ENCODE peak calls at places on chromosomes 4 and X, in eight cellular contexts. L, E, S, Z, V, X, F and O are unnamed samples. For H3K4me1 and H3K27me3, the result is how much of the 10 kb centered on the place peaks cover.

GRCh38 chr4:150366487-150366999 is 215.4 kb upstream of the MAB21L2 start:
- DNase-seq in L (no peak), E (no peak), S (no peak), Z (no peak), V (no peak), X (no peak), F (no peak), O (no peak)

GRCh38 chrX:14398725-14399124 is 130.6 kb upstream of the GLRA2 start:
- DNase-seq in L (peak), E (peak), S (no peak), Z (peak), V (no peak), X (no peak), F (peak), O (no peak)

GRCh38 chr4:55396305-55397023 is 707 bp downstream of the TMEM165 start:
- DNase-seq in L (peak), E (peak), S (peak), Z (peak), V (peak), X (peak), F (peak), O (peak)

GRCh38 chrX:152170621-152171020 is 32.2 kb upstream of the MAGEA10 start:
- DNase-seq in L (no peak), E (no peak), S (no peak), Z (no peak), V (no peak), X (no peak), F (no peak), O (no peak)

GRCh38 chr4:1872918-1873269 is 1.7 kb downstream of the NSD2 start:
- DNase-seq in L (no peak), E (no peak), S (no peak), Z (no peak), V (no peak), X (no peak), F (no peak), O (no peak)

GRCh38 chr4:15100380-15100779 is 98.1 kb downstream of the CPEB2 start:
- DNase-seq in L (no peak), E (no peak), S (no peak), Z (no peak), V (no peak), X (no peak), F (no peak), O (no peak)

GRCh38 chrX:49877397-49878101 is 1.7 kb upstream of the USP27X start:
- DNase-seq in L (no peak), E (no peak), S (no peak), Z (no peak), V (peak), X (no peak), F (peak), O (no peak)

GRCh38 chr4:2689825-2690700 is 66.1 kb downstream of the TNIP2 start:
- DNase-seq in L (no peak), E (no peak), S (no peak), Z (no peak), V (no peak), X (no peak), F (no peak), O (peak)

GRCh38 chrX:31894152-31894551 is 822.3 kb upstream of the FTHL17 start:
- DNase-seq in L (no peak), E (no peak), S (no peak), Z (no peak), V (no peak), X (no peak), F (no peak), O (no peak)

GRCh38 chr4:46389301-46389761 is 597 bp downstream of the GABRA2 start:
- DNase-seq in L (peak), E (no peak), S (no peak), Z (no peak), V (no peak), X (no peak), F (peak), O (no peak)

GRCh38 chrX:68652327-68652930 is 5.0 kb downstream of the STARD8 start:
- DNase-seq in L (no peak), E (no peak), S (no peak), Z (no peak), V (no peak), X (no peak), F (no peak), O (no peak)

GRCh38 chr4:137307806-137308205 is 224.5 kb downstream of the PCDH18 start:
- DNase-seq in L (peak), E (no peak), S (peak), Z (no peak), V (no peak), X (no peak), F (no peak), O (no peak)

GRCh38 chrX:94743478-94743877 is 1069.5 kb downstream of the FAM133A start:
- DNase-seq in L (no peak), E (no peak), S (no peak), Z (no peak), V (no peak), X (peak), F (no peak), O (no peak)

GRCh38 chr4:81426770-81427604 is 44.7 kb downstream of the RASGEF1B start:
- DNase-seq in L (no peak), E (peak), S (no peak), Z (no peak), V (no peak), X (no peak), F (no peak), O (no peak)

GRCh38 chr4:134215636-134216340 is 14.2 kb upstream of the PABPC4L start:
- DNase-seq in L (no peak), E (no peak), S (no peak), Z (no peak), V (no peak), X (no peak), F (no peak), O (no peak)

GRCh38 chr4:7353846-7354610 is 80.7 kb downstream of the PSAPL1 start:
- DNase-seq in L (no peak), E (no peak), S (no peak), Z (no peak), V (no peak), X (no peak), F (no peak), O (no peak)

GRCh38 chrX:39541881-39542280 is 555.9 kb downstream of the BCOR start:
- DNase-seq in L (no peak), E (no peak), S (no peak), Z (no peak), V (no peak), X (no peak), F (no peak), O (no peak)

GRCh38 chrX:29478336-29479069 is 736.9 kb upstream of the MAGEB2 start:
- DNase-seq in L (peak), E (no peak), S (no peak), Z (no peak), V (no peak), X (no peak), F (peak), O (no peak)

GRCh38 chr4:52711271-52711670 is 40.0 kb downstream of the ERVMER34-1 start:
- DNase-seq in L (peak), E (no peak), S (no peak), Z (no peak), V (peak), X (no peak), F (no peak), O (no peak)

GRCh38 chrX:45775462-45775861 is 574.8 kb upstream of the DIPK2B start:
- DNase-seq in L (no peak), E (peak), S (no peak), Z (no peak), V (no peak), X (no peak), F (no peak), O (peak)

GRCh38 chrX:45781901-45782553 is 581.4 kb upstream of the DIPK2B start:
- DNase-seq in L (no peak), E (no peak), S (no peak), Z (no peak), V (no peak), X (no peak), F (peak), O (peak)

GRCh38 chrX:45774961-45775360 is 574.3 kb upstream of the DIPK2B start:
- DNase-seq in L (no peak), E (no peak), S (no peak), Z (no peak), V (no peak), X (no peak), F (no peak), O (peak)

GRCh38 chrX:45783002-45783401 is 582.3 kb upstream of the DIPK2B start:
- DNase-seq in L (no peak), E (no peak), S (no peak), Z (no peak), V (no peak), X (no peak), F (no peak), O (no peak)

DNA sequence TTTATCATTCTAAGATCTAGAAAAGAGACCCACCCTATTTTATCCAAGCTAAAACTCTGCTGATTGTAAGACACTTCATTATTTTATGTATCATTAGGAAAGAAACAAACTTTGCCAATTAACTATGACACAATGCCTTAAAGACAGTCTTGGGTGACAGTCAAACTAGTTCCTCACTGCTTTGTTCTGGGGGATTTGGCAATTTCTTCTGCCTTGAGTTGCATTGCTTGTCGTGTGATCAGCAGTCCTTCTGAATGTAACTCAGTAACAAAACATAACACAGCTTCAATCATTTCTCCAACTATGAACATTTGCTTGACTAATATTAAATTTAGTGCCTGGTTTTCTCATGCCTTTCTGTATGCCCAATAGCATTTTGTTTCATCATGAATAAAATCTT is 577.9 kb upstream of the DIPK2B start:
- DNase-seq in L (no peak), E (no peak), S (no peak), Z (no peak), V (no peak), X (no peak), F (no peak), O (no peak)
- H3K4me1 ChIP-seq in L (under half), E (under half), S (under half), Z (under half), V (under half), X (under half), F (under half), O (under half)

GRCh38 chr4:8538076-8538702 is 42.0 kb upstream of the GPR78 start:
- DNase-seq in L (no peak), E (no peak), S (no peak), Z (no peak), V (no peak), X (no peak), F (no peak), O (no peak)

GRCh38 chr4:8537041-8537461 is 43.1 kb upstream of the GPR78 start:
- DNase-seq in L (peak), E (no peak), S (peak), Z (peak), V (peak), X (no peak), F (peak), O (peak)

GRCh38 chr4:8534601-8535000 is 45.6 kb upstream of the GPR78 start:
- DNase-seq in L (no peak), E (no peak), S (no peak), Z (no peak), V (no peak), X (no peak), F (no peak), O (no peak)

GRCh38 chr4:8534129-8534528 is 46.1 kb upstream of the GPR78 start:
- DNase-seq in L (peak), E (peak), S (no peak), Z (peak), V (peak), X (no peak), F (peak), O (no peak)

DNA sequence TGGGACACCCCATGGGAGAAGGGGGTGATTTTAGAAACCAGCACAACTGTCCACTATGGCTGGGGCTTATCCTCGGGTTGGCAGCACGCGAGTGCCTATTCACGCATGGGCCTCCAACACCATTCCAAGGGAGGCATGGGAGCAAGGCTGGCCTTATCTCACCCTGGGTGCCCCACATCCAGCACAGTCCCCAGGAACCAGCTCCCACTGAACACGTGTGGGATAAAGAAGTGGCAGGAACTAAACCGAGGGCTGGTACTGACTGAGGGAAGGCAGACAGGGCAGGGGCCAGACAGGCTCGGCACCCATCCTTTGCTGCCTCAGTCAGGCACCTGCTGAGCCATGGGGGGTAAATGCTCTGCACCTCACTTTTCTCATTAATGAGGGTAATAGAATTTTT is 43.7 kb upstream of the GPR78 start:
- DNase-seq in L (no peak), E (no peak), S (no peak), Z (no peak), V (no peak), X (no peak), F (no peak), O (no peak)
- H3K27ac ChIP-seq in L (no peak), E (no peak), S (no peak), Z (peak), V (peak), X (no peak), F (no peak), O (peak)

DNA sequence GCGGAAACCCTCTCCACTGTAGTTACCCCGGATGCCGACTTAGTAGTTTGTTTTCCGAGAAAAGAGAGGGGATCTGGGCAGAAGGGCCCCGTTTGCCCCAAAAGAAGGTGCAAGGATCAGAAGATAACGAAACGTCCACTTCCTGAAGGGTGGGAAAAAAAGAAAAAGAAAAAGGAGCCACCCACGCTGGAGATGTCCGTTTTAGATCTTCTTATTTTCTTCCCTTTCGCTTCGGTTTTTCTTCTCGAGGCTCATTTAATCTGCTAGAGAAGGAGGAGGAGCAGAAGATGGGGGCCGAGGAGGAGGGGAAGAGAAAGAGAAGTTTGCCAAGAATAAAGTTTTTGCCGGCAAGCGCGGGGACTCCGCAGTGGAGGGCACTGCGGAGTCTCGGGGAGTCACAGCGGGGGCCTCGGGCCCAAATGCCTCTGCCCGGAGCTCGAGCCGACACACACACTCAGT is 490 bp downstream of the LEF1 start:
- DNase-seq in L (no peak), E (no peak), S (no peak), Z (no peak), V (no peak), X (peak), F (no peak), O (no peak)
- H3K27me3 ChIP-seq in L (half or more), E (half or more), S (half or more), Z (under half), V (under half), X (under half), F (half or more), O (under half)

GRCh38 chrX:153564047-153564606 is 34.8 kb downstream of the CCNQ start:
- DNase-seq in L (no peak), E (peak), S (no peak), Z (no peak), V (no peak), X (no peak), F (peak), O (no peak)
- H3K4me1 ChIP-seq in L (under half), E (under half), S (under half), Z (under half), V (under half), X (under half), F (under half), O (under half)

DNA sequence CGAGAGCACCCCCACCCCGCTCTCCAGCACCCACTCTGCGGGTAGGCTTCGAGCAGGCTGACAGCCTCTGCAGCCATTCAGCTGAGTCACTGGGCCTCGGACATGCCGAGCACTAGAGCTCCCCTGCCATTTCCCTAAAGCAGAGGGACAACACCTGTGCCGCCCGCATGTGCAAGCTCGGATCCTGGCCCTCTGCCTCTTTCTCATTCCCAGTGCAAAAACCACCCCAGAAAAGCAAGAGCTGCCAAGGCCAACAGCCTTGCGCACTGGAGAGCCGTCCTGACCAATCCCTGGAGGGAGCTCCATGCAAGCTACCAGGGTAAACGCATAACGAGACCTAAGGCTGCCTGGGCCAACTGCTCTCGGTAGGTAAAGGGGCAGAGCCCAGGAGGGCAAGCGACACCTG is 5.3 kb downstream of the HCFC1 start:
- DNase-seq in L (no peak), E (peak), S (no peak), Z (no peak), V (peak), X (no peak), F (no peak), O (no peak)
- H3K27ac ChIP-seq in L (no peak), E (no peak), S (no peak), Z (no peak), V (peak), X (peak), F (no peak), O (no peak)

DNA sequence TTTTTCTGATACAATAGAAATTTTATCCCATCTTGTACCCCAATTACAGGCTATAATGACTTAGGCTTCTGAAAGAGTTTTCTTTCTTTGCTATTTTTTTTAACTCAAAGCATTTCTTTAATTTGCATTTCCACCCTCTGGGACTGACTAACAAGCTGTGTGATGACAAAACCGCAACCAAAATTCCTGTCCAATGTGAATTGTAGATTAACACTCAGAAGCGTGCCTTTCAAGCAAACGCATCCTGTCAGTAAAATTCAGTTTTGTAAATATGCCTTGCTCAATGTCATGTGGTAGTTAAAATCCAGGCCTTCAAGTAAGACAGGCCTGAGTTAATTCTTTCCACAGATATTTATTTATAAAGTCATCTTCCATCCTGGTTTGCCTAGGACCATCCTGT is 50.3 kb downstream of the STK32B start:
- DNase-seq in L (no peak), E (no peak), S (no peak), Z (no peak), V (no peak), X (no peak), F (no peak), O (no peak)
- H3K27me3 ChIP-seq in L (under half), E (under half), S (under half), Z (under half), V (under half), X (under half), F (under half), O (under half)